ENCODE peak calls at places on chromosomes 6 and 20, in five cellular contexts. W is HFF-Myc, C is fibroblast of villous mesenchyme, T is lower lobe of right lung, E is thyroid gland. M is an unnamed sample.

GRCh38 chr6:145882121-145882531 is 67.5 kb upstream of the FBXO30 start:
- DNase-seq in W (no peak), C (peak), T (no peak), E (no peak), M (no peak)

GRCh38 chr6:141212296-141212695 is 920.4 kb upstream of the GJE1 start:
- DNase-seq in W (no peak), C (no peak), T (no peak), E (no peak), M (no peak)

GRCh38 chr20:33733654-33734576 is 2.1 kb downstream of the ZNF341 start:
- DNase-seq in W (no peak), C (peak), T (no peak), E (no peak), M (no peak)

GRCh38 chr6:131383421-131384411 is 189.3 kb upstream of the ARG1 start:
- DNase-seq in W (no peak), C (no peak), T (no peak), E (no peak), M (no peak)

GRCh38 chr20:47306755-47307370 is 49.6 kb downstream of the ZMYND8 start:
- DNase-seq in W (no peak), C (no peak), T (no peak), E (no peak), M (no peak)

GRCh38 chr6:129432738-129433137 is 277.2 kb downstream of the ARHGAP18 start:
- DNase-seq in W (no peak), C (no peak), T (no peak), E (no peak), M (no peak)

GRCh38 chr6:77425676-77426075 is 37.6 kb downstream of the HTR1B start:
- DNase-seq in W (no peak), C (peak), T (no peak), E (no peak), M (no peak)

GRCh38 chr6:129276986-129277385 is 394.0 kb downstream of the LAMA2 start:
- DNase-seq in W (no peak), C (no peak), T (no peak), E (no peak), M (no peak)

GRCh38 chr6:122116105-122116504 is 283.3 kb upstream of the HSF2 start:
- DNase-seq in W (no peak), C (peak), T (no peak), E (no peak), M (no peak)

GRCh38 chr20:41178495-41178894 is 41.2 kb downstream of the PLCG1 start:
- DNase-seq in W (no peak), C (no peak), T (no peak), E (no peak), M (no peak)

GRCh38 chr6:136037246-136037884 is 185.9 kb downstream of the PDE7B start:
- DNase-seq in W (no peak), C (no peak), T (no peak), E (no peak), M (peak)

GRCh38 chr20:9409352-9409751 is 105.0 kb upstream of the LAMP5 start:
- DNase-seq in W (no peak), C (no peak), T (no peak), E (no peak), M (no peak)

GRCh38 chr20:38962898-38963484 is 847 bp downstream of the DHX35 start:
- DNase-seq in W (no peak), C (no peak), T (no peak), E (no peak), M (no peak)

GRCh38 chr6:33905081-33905609 is 101.3 kb upstream of the MLN start:
- DNase-seq in W (no peak), C (no peak), T (peak), E (no peak), M (peak)

GRCh38 chr6:5677219-5678000 is 329.3 kb downstream of the NRN1 start:
- DNase-seq in W (no peak), C (no peak), T (no peak), E (peak), M (no peak)

GRCh38 chr6:167974644-167975344 is 22.7 kb upstream of the KIF25 start:
- DNase-seq in W (no peak), C (no peak), T (no peak), E (no peak), M (no peak)

GRCh38 chr6:167977717-167978467 is 19.6 kb upstream of the KIF25 start:
- DNase-seq in W (no peak), C (no peak), T (no peak), E (no peak), M (no peak)

GRCh38 chr6:167973092-167973880 is 24.2 kb upstream of the KIF25 start:
- DNase-seq in W (no peak), C (no peak), T (no peak), E (no peak), M (no peak)

GRCh38 chr6:167976708-167977107 is 20.8 kb upstream of the KIF25 start:
- DNase-seq in W (no peak), C (no peak), T (no peak), E (no peak), M (no peak)

GRCh38 chr6:167975449-167975848 is 22.0 kb upstream of the KIF25 start:
- DNase-seq in W (no peak), C (no peak), T (no peak), E (no peak), M (no peak)
- TF ChIP-seq CTCF in W (no peak), C (no peak), T (no peak), E (no peak), M (no peak)

DNA sequence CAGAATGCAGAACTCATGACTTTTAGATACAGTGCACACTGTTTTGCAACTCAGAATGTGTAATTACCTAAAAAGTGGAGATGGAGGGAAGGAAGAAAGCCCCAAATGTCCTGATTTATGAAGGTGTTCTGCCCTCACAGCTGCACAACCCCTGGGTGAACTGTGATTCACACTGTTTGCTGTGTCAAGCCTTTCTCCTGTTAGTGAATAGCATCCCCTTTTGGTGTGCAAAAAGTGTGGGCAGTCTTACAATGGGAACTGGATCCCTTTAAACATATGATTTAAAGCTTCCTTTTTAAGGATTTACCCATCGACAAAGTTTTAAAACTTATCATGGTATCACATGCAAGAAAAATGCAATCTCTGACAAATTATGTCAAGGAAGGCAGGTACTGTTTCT is 633.4 kb upstream of the EPHA7 start:
- DNase-seq in W (no peak), C (no peak), T (no peak), E (no peak), M (no peak)
- TF ChIP-seq CTCF in W (no peak), C (no peak), T (no peak), E (no peak), M (no peak)

GRCh38 chr6:36838896-36839818 is at the start of gene CPNE5:
- DNase-seq in W (no peak), C (no peak), T (no peak), E (no peak), M (no peak)

GRCh38 chr6:36840471-36841461 is 1.5 kb upstream of the CPNE5 start:
- DNase-seq in W (no peak), C (no peak), T (no peak), E (peak), M (peak)

GRCh38 chr6:36837686-36838085 is 1.6 kb downstream of the CPNE5 start:
- DNase-seq in W (no peak), C (no peak), T (no peak), E (no peak), M (no peak)

GRCh38 chr6:36841756-36842155 is 2.5 kb upstream of the CPNE5 start:
- DNase-seq in W (no peak), C (no peak), T (no peak), E (no peak), M (no peak)

GRCh38 chr6:36839819-36840379 is 655 bp upstream of the CPNE5 start:
- DNase-seq in W (no peak), C (peak), T (peak), E (peak), M (peak)
- TF ChIP-seq CTCF in W (no peak), C (no peak), T (peak), E (no peak), M (no peak)

DNA sequence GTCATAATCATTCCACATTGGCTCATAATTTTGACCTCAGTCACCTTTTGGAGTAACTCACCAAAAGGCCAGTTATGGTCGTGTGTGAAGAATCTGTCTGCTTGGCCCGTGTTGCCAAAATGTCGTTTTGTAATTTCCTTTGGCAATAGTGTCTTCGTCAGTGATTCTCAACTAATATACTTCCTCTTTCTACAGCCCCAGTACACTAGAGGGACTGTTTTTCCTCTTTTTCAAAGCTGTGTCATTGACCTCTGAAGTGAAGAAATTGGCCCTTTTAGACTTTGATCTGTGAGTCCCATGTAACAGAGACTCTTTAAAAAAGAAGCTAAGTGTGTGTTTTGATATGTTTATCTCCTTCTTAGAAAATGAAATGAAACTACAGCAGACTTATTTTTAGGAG is 5.2 kb downstream of the FOXO3 start:
- DNase-seq in W (no peak), C (peak), T (no peak), E (peak), M (no peak)
- TF ChIP-seq CTCF in W (no peak), C (peak), T (peak), E (no peak), M (no peak)

GRCh38 chr6:119627908-119628669 is 278.5 kb upstream of the MAN1A1 start:
- DNase-seq in W (no peak), C (peak), T (no peak), E (no peak), M (no peak)
- TF ChIP-seq CTCF in W (no peak), C (no peak), T (no peak), E (no peak), M (no peak)

GRCh38 chr20:3659492-3660261 is 3.5 kb downstream of the GFRA4 start:
- DNase-seq in W (no peak), C (no peak), T (no peak), E (no peak), M (no peak)
- TF ChIP-seq CTCF in W (peak), C (peak), T (no peak), E (no peak), M (no peak)

M was measured in activated CD8-positive, alpha-beta T cell treated with anti-CD3 and anti-CD28 coated beads for 36 hours.